ENCODE peak calls at places on chromosomes 4 and X, in eight cellular contexts. One of them, this sample, is unnamed.

GRCh38 chr4:1012031-1012739 is 759 bp downstream of the FGFRL1 start:
- DNase-seq in kidney: no peak
- DNase-seq in GM12865: no peak
- DNase-seq in left ventricle myocardium inferior: no peak
- DNase-seq in glutamatergic neuron: no peak
- DNase-seq in A549: peak
- DNase-seq in endothelial cell: no peak
- DNase-seq in AG09309: no peak
- DNase-seq in this sample: no peak

GRCh38 chrX:12951590-12951965 is 23.3 kb upstream of the TMSB4X start:
- DNase-seq in kidney: no peak
- DNase-seq in GM12865: peak
- DNase-seq in left ventricle myocardium inferior: no peak
- DNase-seq in glutamatergic neuron: no peak
- DNase-seq in A549: no peak
- DNase-seq in endothelial cell: no peak
- DNase-seq in AG09309: no peak
- DNase-seq in this sample: no peak

GRCh38 chr4:16967722-16968121 is 69.3 kb upstream of the LDB2 start:
- DNase-seq in kidney: peak
- DNase-seq in GM12865: no peak
- DNase-seq in left ventricle myocardium inferior: peak
- DNase-seq in glutamatergic neuron: no peak
- DNase-seq in A549: no peak
- DNase-seq in endothelial cell: no peak
- DNase-seq in AG09309: peak
- DNase-seq in this sample: no peak

GRCh38 chr4:67035501-67035900 is 509.8 kb downstream of the CENPC start:
- DNase-seq in kidney: no peak
- DNase-seq in GM12865: no peak
- DNase-seq in left ventricle myocardium inferior: no peak
- DNase-seq in glutamatergic neuron: no peak
- DNase-seq in A549: peak
- DNase-seq in endothelial cell: no peak
- DNase-seq in AG09309: no peak
- DNase-seq in this sample: no peak

GRCh38 chrX:40806511-40807220 is 71.3 kb upstream of the MED14 start:
- DNase-seq in kidney: no peak
- DNase-seq in GM12865: no peak
- DNase-seq in left ventricle myocardium inferior: no peak
- DNase-seq in glutamatergic neuron: no peak
- DNase-seq in A549: no peak
- DNase-seq in endothelial cell: no peak
- DNase-seq in AG09309: no peak
- DNase-seq in this sample: no peak

GRCh38 chr4:98474408-98474844 is 184.0 kb downstream of the TSPAN5 start:
- DNase-seq in kidney: no peak
- DNase-seq in GM12865: no peak
- DNase-seq in left ventricle myocardium inferior: no peak
- DNase-seq in glutamatergic neuron: no peak
- DNase-seq in A549: peak
- DNase-seq in endothelial cell: no peak
- DNase-seq in AG09309: peak
- DNase-seq in this sample: peak

GRCh38 chrX:153245288-153245731 is 66.2 kb downstream of the MAGEA1 start:
- DNase-seq in kidney: no peak
- DNase-seq in GM12865: no peak
- DNase-seq in left ventricle myocardium inferior: no peak
- DNase-seq in glutamatergic neuron: no peak
- DNase-seq in A549: peak
- DNase-seq in endothelial cell: peak
- DNase-seq in AG09309: no peak
- DNase-seq in this sample: no peak

GRCh38 chr4:2267841-2268240 is 5.9 kb upstream of the MXD4 start:
- DNase-seq in kidney: no peak
- DNase-seq in GM12865: no peak
- DNase-seq in left ventricle myocardium inferior: no peak
- DNase-seq in glutamatergic neuron: no peak
- DNase-seq in A549: no peak
- DNase-seq in endothelial cell: no peak
- DNase-seq in AG09309: no peak
- DNase-seq in this sample: no peak

GRCh38 chr4:2256781-2257191 is 5.1 kb downstream of the MXD4 start:
- DNase-seq in kidney: peak
- DNase-seq in GM12865: no peak
- DNase-seq in left ventricle myocardium inferior: peak
- DNase-seq in glutamatergic neuron: no peak
- DNase-seq in A549: no peak
- DNase-seq in endothelial cell: peak
- DNase-seq in AG09309: no peak
- DNase-seq in this sample: no peak

GRCh38 chr4:166902941-166903340 is 331.4 kb downstream of the SPOCK3 start:
- DNase-seq in kidney: no peak
- DNase-seq in GM12865: no peak
- DNase-seq in left ventricle myocardium inferior: no peak
- DNase-seq in glutamatergic neuron: no peak
- DNase-seq in A549: no peak
- DNase-seq in endothelial cell: no peak
- DNase-seq in AG09309: no peak
- DNase-seq in this sample: no peak

GRCh38 chr4:158015241-158015640 is 157.6 kb downstream of the GASK1B start:
- DNase-seq in kidney: no peak
- DNase-seq in GM12865: no peak
- DNase-seq in left ventricle myocardium inferior: no peak
- DNase-seq in glutamatergic neuron: no peak
- DNase-seq in A549: no peak
- DNase-seq in endothelial cell: no peak
- DNase-seq in AG09309: no peak
- DNase-seq in this sample: no peak

GRCh38 chrX:8189096-8189830 is 18.2 kb upstream of the VCX2 start:
- DNase-seq in kidney: no peak
- DNase-seq in GM12865: no peak
- DNase-seq in left ventricle myocardium inferior: no peak
- DNase-seq in glutamatergic neuron: no peak
- DNase-seq in A549: no peak
- DNase-seq in endothelial cell: no peak
- DNase-seq in AG09309: no peak
- DNase-seq in this sample: no peak

GRCh38 chrX:40170830-40171512 is 73.2 kb upstream of the BCOR start:
- DNase-seq in kidney: no peak
- DNase-seq in GM12865: peak
- DNase-seq in left ventricle myocardium inferior: no peak
- DNase-seq in glutamatergic neuron: no peak
- DNase-seq in A549: no peak
- DNase-seq in endothelial cell: no peak
- DNase-seq in AG09309: no peak
- DNase-seq in this sample: no peak

GRCh38 chrX:119690921-119691716 is 1.8 kb downstream of the SEPTIN6 start:
- DNase-seq in kidney: no peak
- DNase-seq in GM12865: peak
- DNase-seq in left ventricle myocardium inferior: no peak
- DNase-seq in glutamatergic neuron: peak
- DNase-seq in A549: no peak
- DNase-seq in endothelial cell: no peak
- DNase-seq in AG09309: no peak
- DNase-seq in this sample: no peak

GRCh38 chr4:62006108-62006507 is 806.0 kb downstream of the ADGRL3 start:
- DNase-seq in kidney: no peak
- DNase-seq in GM12865: no peak
- DNase-seq in left ventricle myocardium inferior: no peak
- DNase-seq in glutamatergic neuron: no peak
- DNase-seq in A549: no peak
- DNase-seq in endothelial cell: no peak
- DNase-seq in AG09309: no peak
- DNase-seq in this sample: no peak

GRCh38 chrX:38939067-38939466 is 137.8 kb downstream of the MID1IP1 start:
- DNase-seq in kidney: no peak
- DNase-seq in GM12865: no peak
- DNase-seq in left ventricle myocardium inferior: no peak
- DNase-seq in glutamatergic neuron: no peak
- DNase-seq in A549: no peak
- DNase-seq in endothelial cell: no peak
- DNase-seq in AG09309: no peak
- DNase-seq in this sample: no peak

GRCh38 chr4:58274553-58274952 is 1164.4 kb upstream of the IGFBP7 start:
- DNase-seq in kidney: no peak
- DNase-seq in GM12865: no peak
- DNase-seq in left ventricle myocardium inferior: no peak
- DNase-seq in glutamatergic neuron: no peak
- DNase-seq in A549: peak
- DNase-seq in endothelial cell: no peak
- DNase-seq in AG09309: no peak
- DNase-seq in this sample: no peak

GRCh38 chr4:1008840-1009646 is 2.4 kb upstream of the FGFRL1 start:
- DNase-seq in kidney: peak
- DNase-seq in GM12865: peak
- DNase-seq in left ventricle myocardium inferior: peak
- DNase-seq in glutamatergic neuron: no peak
- DNase-seq in A549: no peak
- DNase-seq in endothelial cell: no peak
- DNase-seq in AG09309: no peak
- DNase-seq in this sample: no peak

GRCh38 chr4:85642356-85643100 is 167.6 kb downstream of the ARHGAP24 start:
- DNase-seq in kidney: no peak
- DNase-seq in GM12865: peak
- DNase-seq in left ventricle myocardium inferior: no peak
- DNase-seq in glutamatergic neuron: no peak
- DNase-seq in A549: no peak
- DNase-seq in endothelial cell: no peak
- DNase-seq in AG09309: no peak
- DNase-seq in this sample: no peak

GRCh38 chr4:3614731-3614980 is 82.4 kb upstream of the LRPAP1 start:
- DNase-seq in kidney: no peak
- DNase-seq in GM12865: no peak
- DNase-seq in left ventricle myocardium inferior: no peak
- DNase-seq in glutamatergic neuron: no peak
- DNase-seq in A549: no peak
- DNase-seq in endothelial cell: no peak
- DNase-seq in AG09309: no peak
- DNase-seq in this sample: no peak

GRCh38 chrX:86148594-86148993 is 343 bp downstream of the DACH2 start:
- DNase-seq in kidney: no peak
- DNase-seq in GM12865: no peak
- DNase-seq in left ventricle myocardium inferior: no peak
- DNase-seq in glutamatergic neuron: peak
- DNase-seq in A549: no peak
- DNase-seq in endothelial cell: peak
- DNase-seq in AG09309: no peak
- DNase-seq in this sample: no peak

GRCh38 chrX:9966775-9967408 is at the start of gene CLDN34:
- DNase-seq in kidney: no peak
- DNase-seq in GM12865: no peak
- DNase-seq in left ventricle myocardium inferior: no peak
- DNase-seq in glutamatergic neuron: no peak
- DNase-seq in A549: no peak
- DNase-seq in endothelial cell: no peak
- DNase-seq in AG09309: no peak
- DNase-seq in this sample: no peak
- TF ChIP-seq CTCF in kidney: no peak
- TF ChIP-seq CTCF in GM12865: no peak
- TF ChIP-seq CTCF in left ventricle myocardium inferior: no peak
- TF ChIP-seq CTCF in glutamatergic neuron: no peak
- TF ChIP-seq CTCF in A549: no peak
- TF ChIP-seq CTCF in endothelial cell: no peak
- TF ChIP-seq CTCF in AG09309: no peak
- TF ChIP-seq CTCF in this sample: no peak

GRCh38 chr4:184099033-184099432 is 118.6 kb downstream of the ENPP6 start:
- DNase-seq in kidney: no peak
- DNase-seq in GM12865: no peak
- DNase-seq in left ventricle myocardium inferior: no peak
- DNase-seq in glutamatergic neuron: no peak
- DNase-seq in A549: no peak
- DNase-seq in endothelial cell: no peak
- DNase-seq in AG09309: no peak
- DNase-seq in this sample: no peak

GRCh38 chr4:184097815-184098214 is 119.9 kb downstream of the ENPP6 start:
- DNase-seq in kidney: no peak
- DNase-seq in GM12865: no peak
- DNase-seq in left ventricle myocardium inferior: no peak
- DNase-seq in glutamatergic neuron: no peak
- DNase-seq in A549: no peak
- DNase-seq in endothelial cell: no peak
- DNase-seq in AG09309: no peak
- DNase-seq in this sample: no peak

GRCh38 chr4:184096561-184097239 is 121.0 kb downstream of the ENPP6 start:
- DNase-seq in kidney: no peak
- DNase-seq in GM12865: no peak
- DNase-seq in left ventricle myocardium inferior: no peak
- DNase-seq in glutamatergic neuron: no peak
- DNase-seq in A549: no peak
- DNase-seq in endothelial cell: no peak
- DNase-seq in AG09309: peak
- DNase-seq in this sample: no peak

GRCh38 chr4:184099541-184099966 is 118.1 kb downstream of the ENPP6 start:
- DNase-seq in kidney: no peak
- DNase-seq in GM12865: no peak
- DNase-seq in left ventricle myocardium inferior: no peak
- DNase-seq in glutamatergic neuron: no peak
- DNase-seq in A549: no peak
- DNase-seq in endothelial cell: no peak
- DNase-seq in AG09309: no peak
- DNase-seq in this sample: no peak

GRCh38 chr4:184097240-184097619 is 120.4 kb downstream of the ENPP6 start:
- DNase-seq in kidney: peak
- DNase-seq in GM12865: peak
- DNase-seq in left ventricle myocardium inferior: peak
- DNase-seq in glutamatergic neuron: no peak
- DNase-seq in A549: no peak
- DNase-seq in endothelial cell: peak
- DNase-seq in AG09309: no peak
- DNase-seq in this sample: no peak
- TF ChIP-seq CTCF in kidney: no peak
- TF ChIP-seq CTCF in GM12865: peak
- TF ChIP-seq CTCF in left ventricle myocardium inferior: peak
- TF ChIP-seq CTCF in glutamatergic neuron: no peak
- TF ChIP-seq CTCF in A549: no peak
- TF ChIP-seq CTCF in endothelial cell: peak
- TF ChIP-seq CTCF in AG09309: peak
- TF ChIP-seq CTCF in this sample: peak

GRCh38 chr4:121696641-121697461 is at the start of gene ANXA5:
- DNase-seq in kidney: peak
- DNase-seq in GM12865: peak
- DNase-seq in left ventricle myocardium inferior: peak
- DNase-seq in glutamatergic neuron: peak
- DNase-seq in A549: peak
- DNase-seq in endothelial cell: peak
- DNase-seq in AG09309: peak
- DNase-seq in this sample: peak
- TF ChIP-seq CTCF in kidney: peak
- TF ChIP-seq CTCF in GM12865: peak
- TF ChIP-seq CTCF in left ventricle myocardium inferior: peak
- TF ChIP-seq CTCF in glutamatergic neuron: no peak
- TF ChIP-seq CTCF in A549: peak
- TF ChIP-seq CTCF in endothelial cell: no peak
- TF ChIP-seq CTCF in AG09309: peak
- TF ChIP-seq CTCF in this sample: peak

DNA sequence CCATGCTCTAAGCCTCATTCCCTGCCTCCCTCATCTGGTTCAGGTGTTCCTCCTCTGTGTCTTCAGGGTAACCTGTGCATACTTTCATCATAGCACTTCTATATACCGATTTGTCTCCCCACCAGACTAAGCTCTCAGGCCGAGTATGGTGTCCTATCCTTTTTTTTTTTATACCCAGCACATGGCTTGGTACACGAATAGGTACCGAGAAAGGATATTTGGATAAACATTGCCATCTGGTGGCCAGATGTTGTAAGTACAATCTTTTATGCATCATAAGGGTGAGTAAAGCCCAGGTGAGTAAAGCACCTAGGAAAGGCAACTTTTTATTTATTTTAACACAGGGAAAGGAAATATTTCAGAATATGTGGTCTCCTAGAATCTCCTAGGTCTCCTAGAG is 68.4 kb downstream of the MID2 start:
- DNase-seq in kidney: no peak
- DNase-seq in GM12865: peak
- DNase-seq in left ventricle myocardium inferior: no peak
- DNase-seq in glutamatergic neuron: no peak
- DNase-seq in A549: peak
- DNase-seq in endothelial cell: peak
- DNase-seq in AG09309: no peak
- DNase-seq in this sample: no peak
- TF ChIP-seq CTCF in kidney: no peak
- TF ChIP-seq CTCF in GM12865: peak
- TF ChIP-seq CTCF in left ventricle myocardium inferior: peak
- TF ChIP-seq CTCF in glutamatergic neuron: peak
- TF ChIP-seq CTCF in A549: peak
- TF ChIP-seq CTCF in endothelial cell: peak
- TF ChIP-seq CTCF in AG09309: peak
- TF ChIP-seq CTCF in this sample: peak